ENCODE peak calls at places on chromosomes 16 and 17, in four cellular contexts. L is activated effector memory CD4-positive, alpha-beta T cell treated with Interleukin-2 at 50 U/mL for 16 hours; Y is mammary epithelial cell; C is spleen. H is an unnamed sample.

GRCh38 chr17:41965694-41966375 is 760 bp upstream of the CNP start:
- DNase-seq in L (peak), Y (peak), C (peak), H (no peak)

GRCh38 chr17:3968886-3969524 is 4.8 kb upstream of the ATP2A3 start:
- DNase-seq in L (no peak), Y (no peak), C (no peak), H (no peak)

GRCh38 chr17:30933966-30934365 is 12.2 kb downstream of the ADAP2 start:
- DNase-seq in L (no peak), Y (no peak), C (no peak), H (no peak)

GRCh38 chr17:38579934-38580333 is 25.8 kb downstream of the SRCIN1 start:
- DNase-seq in L (no peak), Y (peak), C (no peak), H (no peak)

GRCh38 chr17:71349908-71350600 is 770.8 kb upstream of the SOX9 start:
- DNase-seq in L (no peak), Y (no peak), C (no peak), H (no peak)

GRCh38 chr16:31451681-31452351 is 7.5 kb upstream of the ARMC5 start:
- DNase-seq in L (no peak), Y (peak), C (no peak), H (peak)

GRCh38 chr17:10661377-10661906 is 4.3 kb upstream of the MYH3 start:
- DNase-seq in L (no peak), Y (no peak), C (no peak), H (no peak)

GRCh38 chr17:50569592-50569991 is 9.1 kb downstream of the CACNA1G start:
- DNase-seq in L (no peak), Y (no peak), C (no peak), H (no peak)

GRCh38 chr17:7992516-7992915 is 9.9 kb upstream of the GUCY2D start:
- DNase-seq in L (no peak), Y (peak), C (no peak), H (no peak)

GRCh38 chr17:66549312-66549705 is 246.9 kb downstream of the PRKCA start:
- DNase-seq in L (no peak), Y (no peak), C (no peak), H (no peak)

GRCh38 chr17:15265131-15265530 is at the start of gene PMP22:
- DNase-seq in L (no peak), Y (no peak), C (peak), H (no peak)

GRCh38 chr16:13068912-13069583 is 167.7 kb downstream of the SHISA9 start:
- DNase-seq in L (no peak), Y (no peak), C (no peak), H (no peak)

GRCh38 chr16:86578499-86579267 is at the start of gene FOXL1:
- DNase-seq in L (no peak), Y (no peak), C (no peak), H (no peak)

GRCh38 chr17:57447357-57448019 is 191.2 kb downstream of the MSI2 start:
- DNase-seq in L (no peak), Y (no peak), C (no peak), H (peak)

GRCh38 chr17:77245162-77245926 is 104.6 kb downstream of the SEC14L1 start:
- DNase-seq in L (no peak), Y (no peak), C (no peak), H (no peak)

GRCh38 chr16:23107878-23108277 is 41.4 kb downstream of the USP31 start:
- DNase-seq in L (no peak), Y (peak), C (no peak), H (no peak)

H was measured in chondrocyte.